ENCODE peak calls at places on chromosome 10, in ten cellular contexts. K is ascending aorta; U is uterus; L is CD8-positive, alpha-beta T cell; G is colonic mucosa; M is A673; R is mesendoderm; N is kidney; W is sigmoid colon; O is heart right ventricle. H is an unnamed sample.

GRCh38 chr10:51895209-51895608 is 195.8 kb upstream of the CSTF2T start:
- DNase-seq in W (peak), M (no peak), K (peak), O (peak), R (no peak), N (peak), L (no peak), U (peak), G (no peak), H (no peak)

GRCh38 chr10:72274213-72274729 is 547 bp downstream of the DDIT4 start:
- DNase-seq in N (peak), K (no peak), O (no peak), W (no peak), R (no peak), G (no peak), U (peak), M (no peak), L (peak), H (no peak)

GRCh38 chr10:88361995-88362540 is 221.1 kb downstream of the RNLS start:
- DNase-seq in G (no peak), L (no peak), M (no peak), U (no peak), K (no peak), N (no peak), W (no peak), R (no peak), O (no peak), H (no peak)

GRCh38 chr10:81961451-81962184 is 86.6 kb downstream of the NRG3 start:
- DNase-seq in G (no peak), K (no peak), M (no peak), R (no peak), O (no peak), L (no peak), W (no peak), U (no peak), N (no peak), H (no peak)

GRCh38 chr10:13492493-13493180 is 36.2 kb downstream of the BEND7 start:
- DNase-seq in K (no peak), U (no peak), W (no peak), R (no peak), M (no peak), O (no peak), G (no peak), N (no peak), L (no peak), H (no peak)

GRCh38 chr10:114550756-114551290 is 107.3 kb downstream of the ABLIM1 start:
- DNase-seq in N (no peak), K (no peak), M (peak), W (no peak), G (no peak), L (no peak), O (no peak), U (no peak), R (peak), H (no peak)

GRCh38 chr10:71865561-71866041 is 14.6 kb upstream of the PSAP start:
- DNase-seq in M (no peak), O (no peak), U (no peak), K (no peak), N (peak), G (no peak), R (no peak), L (no peak), W (no peak), H (no peak)

GRCh38 chr10:27192284-27192683 is 37.1 kb downstream of the MASTL start:
- DNase-seq in O (no peak), G (no peak), W (no peak), L (no peak), R (no peak), U (no peak), K (peak), N (no peak), M (no peak), H (no peak)

GRCh38 chr10:95864906-95865813 is 42.6 kb upstream of the CC2D2B start:
- DNase-seq in G (peak), W (no peak), K (no peak), O (peak), R (peak), M (peak), L (no peak), U (peak), N (no peak), H (no peak)

GRCh38 chr10:4353059-4353655 is 472.9 kb upstream of the AKR1E2 start:
- DNase-seq in R (peak), W (no peak), O (no peak), K (no peak), G (no peak), M (no peak), L (no peak), U (no peak), N (no peak), H (no peak)

GRCh38 chr10:22251751-22252285 is 34.0 kb upstream of the EBLN1 start:
- DNase-seq in M (peak), U (peak), K (no peak), G (peak), N (peak), R (peak), W (peak), O (peak), L (peak), H (peak)

GRCh38 chr10:100803908-100804307 is 58.5 kb downstream of the PAX2 start:
- DNase-seq in K (no peak), L (no peak), U (no peak), G (no peak), W (peak), O (no peak), N (no peak), R (no peak), M (no peak), H (no peak)

GRCh38 chr10:124003481-124004371 is 89.7 kb downstream of the CHST15 start:
- DNase-seq in N (peak), R (no peak), K (no peak), U (no peak), O (peak), G (peak), W (peak), L (no peak), M (no peak), H (no peak)

GRCh38 chr10:52300599-52301277 is 13.3 kb upstream of the DKK1 start:
- DNase-seq in G (no peak), W (no peak), K (no peak), U (no peak), L (no peak), O (no peak), N (no peak), R (no peak), M (no peak), H (no peak)

GRCh38 chr10:61989995-61990760 is 88.7 kb downstream of the ARID5B start:
- DNase-seq in M (no peak), R (no peak), L (no peak), G (no peak), U (no peak), N (no peak), W (no peak), K (no peak), O (no peak), H (no peak)

GRCh38 chr10:36096571-36096970 is 454.5 kb upstream of the FZD8 start:
- DNase-seq in U (no peak), K (no peak), N (no peak), R (no peak), L (no peak), O (no peak), G (no peak), W (no peak), M (no peak), H (no peak)

GRCh38 chr10:99834410-99834809 is 52.0 kb downstream of the ABCC2 start:
- DNase-seq in G (no peak), M (no peak), R (no peak), U (no peak), O (no peak), N (no peak), K (no peak), L (no peak), W (no peak), H (no peak)

GRCh38 chr10:117553171-117553814 is 10.7 kb downstream of the EMX2 start:
- DNase-seq in O (no peak), W (no peak), K (no peak), N (peak), M (no peak), U (peak), L (no peak), G (no peak), R (peak), H (no peak)

GRCh38 chr10:29443745-29444523 is 155.1 kb downstream of the LYZL1 start:
- DNase-seq in O (no peak), U (no peak), G (no peak), M (peak), K (no peak), W (no peak), L (no peak), N (no peak), R (peak), H (no peak)

GRCh38 chr10:99365761-99366160 is 36.6 kb downstream of the CNNM1 start:
- DNase-seq in L (no peak), R (no peak), U (no peak), W (no peak), M (no peak), O (no peak), G (no peak), K (no peak), N (no peak), H (no peak)

GRCh38 chr10:117186832-117187615 is 10.3 kb upstream of the KCNK18 start:
- DNase-seq in L (no peak), G (no peak), W (peak), O (no peak), N (no peak), M (peak), R (peak), K (no peak), U (no peak), H (no peak)

GRCh38 chr10:104488046-104488832 is 134.6 kb downstream of the CFAP58 start:
- DNase-seq in W (no peak), R (no peak), M (no peak), G (no peak), K (no peak), O (no peak), L (no peak), U (no peak), N (no peak), H (no peak)

GRCh38 chr10:102651455-102652169 is 7.3 kb downstream of the TRIM8 start:
- DNase-seq in O (no peak), L (no peak), N (peak), K (no peak), M (no peak), G (no peak), R (no peak), U (no peak), W (no peak), H (no peak)

GRCh38 chr10:61160253-61160652 is 216.3 kb upstream of the RHOBTB1 start:
- DNase-seq in W (no peak), K (no peak), O (no peak), M (no peak), L (no peak), R (no peak), U (no peak), G (no peak), N (no peak), H (no peak)

GRCh38 chr10:16458196-16458977 is 21.6 kb downstream of the PTER start:
- DNase-seq in G (no peak), W (no peak), L (no peak), O (no peak), M (peak), R (no peak), N (no peak), U (no peak), K (no peak), H (no peak)

GRCh38 chr10:129656642-129657041 is 189.6 kb downstream of the MGMT start:
- DNase-seq in W (no peak), K (no peak), M (no peak), U (no peak), N (no peak), L (no peak), G (no peak), O (no peak), R (peak), H (no peak)

GRCh38 chr10:71260622-71261325 is 48.4 kb downstream of the UNC5B start:
- DNase-seq in L (no peak), K (no peak), M (no peak), N (peak), R (peak), U (peak), G (no peak), O (peak), W (no peak), H (peak)

GRCh38 chr10:116044722-116045374 is 228.2 kb downstream of the GFRA1 start:
- DNase-seq in R (no peak), G (no peak), M (no peak), U (no peak), O (peak), L (no peak), W (no peak), K (no peak), N (no peak), H (no peak)

GRCh38 chr10:61285749-61286148 is 167.4 kb downstream of the TMEM26 start:
- DNase-seq in W (no peak), G (no peak), N (no peak), M (peak), O (no peak), R (peak), U (no peak), L (no peak), K (no peak), H (no peak)

GRCh38 chr10:68109312-68109711 is at the start of gene MYPN:
- DNase-seq in W (no peak), G (no peak), K (no peak), M (no peak), N (no peak), L (no peak), R (no peak), O (peak), U (no peak), H (no peak)

GRCh38 chr10:119313645-119314044 is 106.3 kb downstream of the GRK5 start:
- DNase-seq in K (no peak), W (no peak), M (no peak), N (no peak), U (no peak), L (peak), G (no peak), O (no peak), R (no peak), H (no peak)

GRCh38 chr10:113335603-113336002 is 217.2 kb upstream of the HABP2 start:
- DNase-seq in O (no peak), R (no peak), K (no peak), G (no peak), N (no peak), W (no peak), L (no peak), U (no peak), M (no peak), H (no peak)

GRCh38 chr10:81978238-81978637 is 103.2 kb downstream of the NRG3 start:
- DNase-seq in W (no peak), L (no peak), G (no peak), K (no peak), O (no peak), N (no peak), R (peak), M (peak), U (no peak), H (no peak)

GRCh38 chr10:18830277-18830676 is 171.0 kb downstream of the ARL5B start:
- DNase-seq in M (no peak), U (no peak), L (no peak), N (no peak), W (no peak), G (no peak), O (no peak), R (no peak), K (no peak), H (no peak)
- H3K27ac ChIP-seq in M (no peak), U (no peak), L (no peak), N (no peak), W (no peak), G (no peak), O (no peak), R (no peak), K (no peak), H (no peak)

GRCh38 chr10:126438407-126438783 is 50.1 kb upstream of the ADAM12 start:
- DNase-seq in G (no peak), K (no peak), N (no peak), R (no peak), W (no peak), L (no peak), O (no peak), U (no peak), M (no peak), H (no peak)
- H3K27ac ChIP-seq in G (no peak), K (no peak), N (no peak), R (no peak), W (no peak), L (no peak), O (no peak), U (no peak), M (no peak), H (no peak)

GRCh38 chr10:994836-995558 is 6.8 kb downstream of the GTPBP4 start:
- DNase-seq in U (no peak), M (no peak), N (no peak), R (no peak), K (no peak), G (no peak), O (no peak), L (no peak), W (no peak), H (no peak)
- H3K27ac ChIP-seq in U (no peak), M (no peak), N (no peak), R (no peak), K (no peak), G (no peak), O (no peak), L (no peak), W (no peak), H (no peak)

DNA sequence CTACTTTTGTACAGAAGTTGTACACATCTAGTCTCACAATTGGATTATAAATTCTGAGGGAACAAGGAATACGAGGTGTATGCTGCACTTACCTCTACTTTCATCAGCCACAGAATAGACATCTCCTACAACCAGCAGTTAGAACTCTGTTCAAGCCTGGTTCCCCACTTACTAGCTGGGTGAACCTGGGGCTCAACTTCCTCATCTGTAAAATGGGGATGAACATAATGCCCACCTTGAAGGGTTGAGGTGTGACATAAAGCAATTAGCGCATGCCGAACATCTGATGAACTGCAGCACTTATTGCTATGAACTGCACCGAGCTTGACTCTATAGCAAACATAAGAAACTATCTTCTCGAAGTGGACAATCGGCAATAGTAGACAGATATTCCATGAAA is 25.3 kb downstream of the XPNPEP1 start:
- DNase-seq in O (no peak), K (no peak), M (no peak), N (no peak), W (no peak), G (no peak), R (no peak), L (no peak), U (no peak), H (no peak)
- H3K27ac ChIP-seq in O (peak), K (peak), M (no peak), N (no peak), W (no peak), G (no peak), R (no peak), L (no peak), U (no peak), H (no peak)

GRCh38 chr10:132934953-132935352 is 7.4 kb downstream of the CFAP46 start:
- DNase-seq in L (no peak), W (no peak), N (peak), K (no peak), M (no peak), R (no peak), U (no peak), O (no peak), G (no peak), H (no peak)

GRCh38 chr10:132939957-132940790 is 2.2 kb downstream of the CFAP46 start:
- DNase-seq in K (no peak), N (peak), M (no peak), U (no peak), G (peak), W (no peak), O (no peak), L (no peak), R (peak), H (no peak)

GRCh38 chr10:132938472-132939329 is 3.7 kb downstream of the CFAP46 start:
- DNase-seq in M (peak), U (no peak), L (no peak), K (no peak), N (peak), O (no peak), W (no peak), G (no peak), R (peak), H (no peak)

GRCh38 chr10:132939378-132939955 is 2.9 kb downstream of the CFAP46 start:
- DNase-seq in K (no peak), N (peak), W (no peak), L (no peak), R (no peak), U (no peak), O (no peak), G (no peak), M (no peak), H (no peak)

DNA sequence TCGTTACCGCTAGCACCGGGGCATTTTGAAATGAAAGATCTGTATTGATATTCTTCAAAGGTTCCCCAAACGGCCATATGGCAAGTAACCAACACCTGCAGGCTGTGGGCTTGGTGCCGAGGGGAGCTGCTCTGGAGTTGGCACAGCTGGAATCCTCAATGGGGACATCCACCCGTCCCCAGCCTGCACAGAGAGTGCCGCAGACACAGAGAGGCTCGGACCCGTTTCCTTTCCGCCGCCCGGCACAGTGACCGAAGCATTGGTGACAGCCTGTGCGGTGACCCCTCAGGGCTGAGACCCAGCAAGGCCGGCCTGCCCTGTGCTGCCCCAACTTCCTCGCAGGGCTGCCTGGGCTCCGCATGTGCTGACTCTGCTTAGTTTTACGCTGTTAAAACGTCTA is 4.5 kb downstream of the CFAP46 start:
- DNase-seq in O (no peak), L (no peak), M (no peak), N (peak), U (no peak), W (no peak), R (peak), K (no peak), G (no peak), H (no peak)
- H3K27ac ChIP-seq in O (no peak), L (no peak), M (no peak), N (no peak), U (no peak), W (peak), R (no peak), K (no peak), G (no peak), H (no peak)

GRCh38 chr10:86756511-86757109 is at the start of gene BMPR1A:
- DNase-seq in O (peak), L (no peak), K (no peak), M (no peak), U (no peak), N (no peak), W (no peak), R (peak), G (peak), H (peak)

GRCh38 chr10:86755740-86756510 is 494 bp upstream of the BMPR1A start:
- DNase-seq in U (peak), K (peak), W (peak), M (peak), O (peak), L (peak), N (peak), R (peak), G (peak), H (peak)

GRCh38 chr10:86757110-86757790 is 831 bp downstream of the BMPR1A start:
- DNase-seq in G (peak), U (peak), M (peak), O (peak), W (peak), N (peak), L (peak), K (no peak), R (peak), H (no peak)

GRCh38 chr10:86758231-86759072 is 2.0 kb downstream of the BMPR1A start:
- DNase-seq in R (peak), L (no peak), M (peak), K (no peak), W (no peak), O (no peak), N (no peak), G (no peak), U (no peak), H (no peak)

DNA sequence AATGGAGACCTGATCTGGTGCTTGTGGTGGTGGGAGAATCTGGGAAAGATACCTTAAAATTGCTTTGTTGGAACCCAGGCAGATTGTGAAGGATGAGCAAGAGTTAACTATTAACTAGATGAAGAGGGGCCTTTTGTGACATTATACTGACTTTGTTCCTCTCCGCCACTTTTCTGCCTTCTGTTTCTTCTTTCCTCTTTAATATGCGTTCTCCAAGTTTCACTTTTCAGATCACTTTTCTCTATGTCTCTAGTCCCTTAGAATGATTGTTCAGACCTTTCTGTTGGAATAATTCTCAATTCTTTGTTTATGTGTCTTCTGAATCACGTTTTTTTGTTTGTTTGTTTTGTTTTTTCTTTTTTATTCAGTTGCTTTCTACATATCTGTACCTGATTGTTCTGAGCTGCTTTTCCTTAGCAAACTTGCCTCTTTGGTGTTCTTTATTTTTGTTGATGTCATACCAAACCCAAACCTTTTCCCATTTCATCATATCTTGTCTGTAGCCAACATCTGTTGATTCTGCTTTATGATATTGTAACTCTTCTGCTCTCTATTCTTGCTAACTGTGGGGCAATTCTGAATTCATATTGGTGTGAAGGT is 2.8 kb downstream of the BMPR1A start:
- DNase-seq in L (no peak), U (no peak), R (no peak), N (no peak), W (no peak), O (no peak), M (peak), G (no peak), K (no peak), H (no peak)
- H3K27ac ChIP-seq in L (no peak), U (peak), R (no peak), N (no peak), W (peak), O (no peak), M (peak), G (peak), K (peak), H (no peak)